ENCODE peak calls at places on chromosomes 2 and 18, in four cellular contexts. One of them, this sample, is unnamed.

GRCh38 chr2:26687328-26687727 is 5.2 kb upstream of the KCNK3 start:
- DNase-seq in IMR-90: no peak
- DNase-seq in H1: no peak
- DNase-seq in H9: no peak
- DNase-seq in this sample: no peak

GRCh38 chr18:74533666-74534065 is 634 bp upstream of the CNDP1 start:
- DNase-seq in IMR-90: no peak
- DNase-seq in H9: peak
- DNase-seq in H1: no peak
- DNase-seq in this sample: peak

GRCh38 chr2:188786368-188786781 is 187.8 kb upstream of the COL3A1 start:
- DNase-seq in H9: no peak
- DNase-seq in IMR-90: peak
- DNase-seq in H1: no peak
- DNase-seq in this sample: no peak

GRCh38 chr2:9333591-9334171 is 89.6 kb downstream of the ITGB1BP1 start:
- DNase-seq in IMR-90: peak
- DNase-seq in H9: peak
- DNase-seq in H1: no peak
- DNase-seq in this sample: peak

GRCh38 chr2:39378968-39379367 is 58.1 kb downstream of the MAP4K3 start:
- DNase-seq in H9: no peak
- DNase-seq in H1: no peak
- DNase-seq in IMR-90: no peak
- DNase-seq in this sample: no peak

GRCh38 chr18:31402026-31402373 is 25.4 kb downstream of the DSG4 start:
- DNase-seq in IMR-90: no peak
- DNase-seq in H9: no peak
- DNase-seq in H1: no peak
- DNase-seq in this sample: no peak

GRCh38 chr2:175003875-175004729 is 1.1 kb downstream of the CHN1 start:
- DNase-seq in IMR-90: no peak
- DNase-seq in H1: peak
- DNase-seq in H9: peak
- DNase-seq in this sample: peak

GRCh38 chr18:3245853-3246635 is 1.6 kb upstream of the MYL12A start:
- DNase-seq in H1: peak
- DNase-seq in IMR-90: peak
- DNase-seq in H9: peak
- DNase-seq in this sample: peak

GRCh38 chr2:224754129-224754528 is 38.0 kb upstream of the CCDC195 start:
- DNase-seq in H9: no peak
- DNase-seq in H1: no peak
- DNase-seq in IMR-90: peak
- DNase-seq in this sample: no peak

GRCh38 chr2:230520875-230521155 is 104.8 kb downstream of the SP100 start:
- DNase-seq in H1: no peak
- DNase-seq in IMR-90: peak
- DNase-seq in H9: no peak
- DNase-seq in this sample: no peak

GRCh38 chr2:237866119-237866621 is 6.7 kb downstream of the RAMP1 start:
- DNase-seq in H9: no peak
- DNase-seq in IMR-90: peak
- DNase-seq in H1: no peak
- DNase-seq in this sample: no peak

GRCh38 chr2:124286089-124286783 is 261.1 kb downstream of the CNTNAP5 start:
- DNase-seq in H9: peak
- DNase-seq in IMR-90: no peak
- DNase-seq in H1: no peak
- DNase-seq in this sample: peak

GRCh38 chr2:32680937-32681336 is 53.1 kb downstream of the TTC27 start:
- DNase-seq in H1: no peak
- DNase-seq in H9: no peak
- DNase-seq in IMR-90: peak
- DNase-seq in this sample: no peak
- H4K5ac ChIP-seq in H1: no peak
- H4K5ac ChIP-seq in H9: no peak
- H4K5ac ChIP-seq in IMR-90: no peak
- H4K5ac ChIP-seq in this sample: no peak

GRCh38 chr18:51194604-51195003 is 2.9 kb downstream of the MEX3C start:
- DNase-seq in H9: no peak
- DNase-seq in IMR-90: no peak
- DNase-seq in H1: no peak
- DNase-seq in this sample: peak
- H2BK5ac ChIP-seq in H9: no peak
- H2BK5ac ChIP-seq in IMR-90: peak
- H2BK5ac ChIP-seq in H1: no peak
- H2BK5ac ChIP-seq in this sample: no peak

GRCh38 chr18:67290421-67290820 is 226.1 kb downstream of the DSEL start:
- DNase-seq in IMR-90: peak
- DNase-seq in H9: no peak
- DNase-seq in H1: no peak
- DNase-seq in this sample: no peak
- H2AK5ac ChIP-seq in IMR-90: no peak
- H2AK5ac ChIP-seq in H9: no peak
- H2AK5ac ChIP-seq in H1: no peak
- H2AK5ac ChIP-seq in this sample: no peak

GRCh38 chr18:11042247-11042646 is 107.1 kb downstream of the PIEZO2 start:
- DNase-seq in H9: no peak
- DNase-seq in H1: no peak
- DNase-seq in IMR-90: peak
- DNase-seq in this sample: no peak
- H4K5ac ChIP-seq in H9: no peak
- H4K5ac ChIP-seq in H1: no peak
- H4K5ac ChIP-seq in IMR-90: no peak
- H4K5ac ChIP-seq in this sample: no peak

This sample was measured in mesendoderm.